ENCODE peak calls at places on chromosomes 1 and 21, in eight cellular contexts. K is OCI-LY7; Q is cardiac muscle cell; L is CD8-positive, alpha-beta T cell; J is upper lobe of right lung; M is PC-9; R is WERI-Rb-1; V is HCT116. U is an unnamed sample. For H3K36me3, the result is how much of the 10 kb centered on the place peaks cover.

GRCh38 chr1:109306832-109307362 is at the start of gene MYBPHL:
- DNase-seq in Q (no peak), J (peak), R (peak), V (no peak), M (no peak), K (no peak), L (no peak), U (no peak)

GRCh38 chr1:203289281-203289981 is 15.9 kb upstream of the BTG2 start:
- DNase-seq in Q (no peak), J (peak), L (peak), M (no peak), V (no peak), R (peak), K (peak), U (peak)

GRCh38 chr1:65235867-65236805 is 73.2 kb upstream of the DNAJC6 start:
- DNase-seq in R (no peak), V (peak), J (no peak), K (peak), Q (peak), L (no peak), M (no peak), U (no peak)

GRCh38 chr21:43207043-43207315 is 38.2 kb downstream of the CRYAA start:
- DNase-seq in K (no peak), M (no peak), R (peak), V (no peak), Q (no peak), J (no peak), L (peak), U (no peak)

GRCh38 chr1:190478193-190479007 is 736 bp upstream of the BRINP3 start:
- DNase-seq in L (no peak), V (peak), J (peak), M (no peak), Q (peak), R (no peak), K (no peak), U (peak)

GRCh38 chr1:107442545-107442944 is 301.7 kb downstream of the NTNG1 start:
- DNase-seq in V (no peak), J (no peak), Q (no peak), K (no peak), L (no peak), M (no peak), R (no peak), U (no peak)

GRCh38 chr1:36625959-36626337 is 143.2 kb upstream of the CSF3R start:
- DNase-seq in L (no peak), J (no peak), M (no peak), Q (no peak), R (no peak), K (no peak), V (no peak), U (no peak)

GRCh38 chr1:110017792-110018191 is 16.6 kb upstream of the STRIP1 start:
- DNase-seq in M (no peak), K (no peak), L (no peak), J (no peak), R (no peak), Q (no peak), V (no peak), U (no peak)

GRCh38 chr21:42820513-42821465 is 58.5 kb downstream of the WDR4 start:
- DNase-seq in V (no peak), J (no peak), L (no peak), Q (no peak), M (no peak), K (no peak), R (no peak), U (no peak)

GRCh38 chr1:194279975-194280374 is 1093.6 kb upstream of the B3GALT2 start:
- DNase-seq in V (no peak), L (no peak), J (no peak), M (no peak), K (peak), Q (no peak), R (no peak), U (no peak)

GRCh38 chr1:235473808-235474207 is 30.4 kb downstream of the B3GALNT2 start:
- DNase-seq in M (no peak), Q (no peak), L (no peak), J (no peak), K (no peak), R (no peak), V (no peak), U (no peak)

GRCh38 chr1:60924964-60925798 is 157.2 kb upstream of the NFIA start:
- DNase-seq in K (no peak), V (no peak), M (peak), R (no peak), L (no peak), J (no peak), Q (no peak), U (peak)

GRCh38 chr1:22763479-22764200 is 53.0 kb downstream of the EPHB2 start:
- DNase-seq in J (no peak), M (no peak), R (peak), L (no peak), V (no peak), Q (no peak), K (no peak), U (no peak)

GRCh38 chr1:26200413-26200812 is 10.0 kb downstream of the CATSPER4 start:
- DNase-seq in Q (no peak), V (no peak), R (no peak), J (no peak), M (no peak), L (no peak), K (no peak), U (no peak)

GRCh38 chr1:239725371-239725770 is 339.0 kb downstream of the CHRM3 start:
- DNase-seq in V (no peak), K (no peak), M (no peak), R (peak), L (no peak), Q (no peak), J (no peak), U (no peak)

GRCh38 chr1:115329965-115330364 is 8.1 kb downstream of the NGF start:
- DNase-seq in L (no peak), J (no peak), Q (no peak), R (peak), V (no peak), M (no peak), K (no peak), U (no peak)

GRCh38 chr21:45220106-45220505 is 67.6 kb downstream of the POFUT2 start:
- DNase-seq in K (no peak), L (no peak), J (peak), R (no peak), M (no peak), Q (peak), V (no peak), U (no peak)

GRCh38 chr1:179083533-179083932 is 1.7 kb downstream of the TOR3A start:
- DNase-seq in V (no peak), R (no peak), Q (no peak), K (peak), J (no peak), M (no peak), L (no peak), U (no peak)

GRCh38 chr1:43448955-43449707 is 4.6 kb downstream of the HYI start:
- DNase-seq in R (no peak), J (no peak), M (no peak), Q (no peak), L (no peak), V (no peak), K (no peak), U (no peak)

GRCh38 chr1:55716610-55717009 is 501.4 kb upstream of the USP24 start:
- DNase-seq in R (no peak), V (no peak), K (no peak), Q (peak), M (no peak), L (no peak), J (no peak), U (no peak)

DNA sequence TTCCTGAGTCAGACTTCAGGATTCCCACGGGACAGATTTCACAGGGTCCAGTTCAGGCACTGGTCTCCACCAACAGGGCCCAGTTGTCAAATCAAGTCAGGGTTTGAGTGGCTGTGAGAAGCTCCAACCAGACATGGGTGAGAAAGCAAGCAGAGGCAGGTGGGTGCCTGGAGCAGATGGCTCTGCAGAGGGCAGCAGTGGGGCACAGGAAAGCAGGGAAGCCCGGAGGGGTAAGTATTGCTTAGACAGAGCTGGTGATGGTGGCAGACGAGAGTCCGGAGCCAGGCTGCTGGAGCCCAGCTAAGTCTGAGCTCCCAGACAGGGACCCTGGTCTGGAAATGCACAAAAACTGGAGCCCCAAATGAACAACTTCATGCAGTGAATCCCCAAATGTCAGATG is 40.4 kb downstream of the RIMS3 start:
- DNase-seq in M (peak), J (no peak), R (peak), K (peak), L (peak), V (no peak), Q (peak), U (no peak)
- TF ChIP-seq CTCF in M (peak), J (peak), R (peak), K (peak), L (no peak), V (peak), Q (peak), U (peak)

DNA sequence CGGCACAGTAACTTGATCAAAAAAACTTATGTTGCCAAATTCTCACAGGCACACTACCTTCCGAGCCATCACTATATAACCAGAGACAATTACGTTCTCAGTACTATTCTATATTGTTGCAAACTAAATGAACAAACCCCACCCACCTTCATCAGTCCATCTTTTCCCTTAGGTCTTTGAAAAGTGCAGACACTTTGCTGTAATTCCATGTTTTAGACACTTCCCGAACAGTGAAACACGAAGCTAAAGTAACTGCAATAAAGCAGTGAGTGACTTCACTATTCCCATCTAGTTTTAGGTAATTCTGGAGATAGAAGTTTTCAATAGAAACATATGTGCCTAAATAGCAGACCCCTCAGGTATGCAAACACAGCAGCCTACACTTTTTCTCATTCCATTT is 7.7 kb downstream of the SFPQ start:
- DNase-seq in L (no peak), J (no peak), V (no peak), K (no peak), M (no peak), R (no peak), Q (no peak), U (no peak)
- H3K27ac ChIP-seq in L (no peak), J (no peak), V (no peak), K (no peak), M (no peak), R (no peak), Q (no peak), U (no peak)

GRCh38 chr21:46347203-46347550 is 23.2 kb downstream of the PCNT start:
- DNase-seq in M (no peak), J (no peak), L (no peak), Q (no peak), K (no peak), R (no peak), V (no peak), U (no peak)
- H3K36me3 ChIP-seq in M (under half), J (half or more), L (under half), Q (under half), K (half or more), R (half or more), V (under half), U (under half)

DNA sequence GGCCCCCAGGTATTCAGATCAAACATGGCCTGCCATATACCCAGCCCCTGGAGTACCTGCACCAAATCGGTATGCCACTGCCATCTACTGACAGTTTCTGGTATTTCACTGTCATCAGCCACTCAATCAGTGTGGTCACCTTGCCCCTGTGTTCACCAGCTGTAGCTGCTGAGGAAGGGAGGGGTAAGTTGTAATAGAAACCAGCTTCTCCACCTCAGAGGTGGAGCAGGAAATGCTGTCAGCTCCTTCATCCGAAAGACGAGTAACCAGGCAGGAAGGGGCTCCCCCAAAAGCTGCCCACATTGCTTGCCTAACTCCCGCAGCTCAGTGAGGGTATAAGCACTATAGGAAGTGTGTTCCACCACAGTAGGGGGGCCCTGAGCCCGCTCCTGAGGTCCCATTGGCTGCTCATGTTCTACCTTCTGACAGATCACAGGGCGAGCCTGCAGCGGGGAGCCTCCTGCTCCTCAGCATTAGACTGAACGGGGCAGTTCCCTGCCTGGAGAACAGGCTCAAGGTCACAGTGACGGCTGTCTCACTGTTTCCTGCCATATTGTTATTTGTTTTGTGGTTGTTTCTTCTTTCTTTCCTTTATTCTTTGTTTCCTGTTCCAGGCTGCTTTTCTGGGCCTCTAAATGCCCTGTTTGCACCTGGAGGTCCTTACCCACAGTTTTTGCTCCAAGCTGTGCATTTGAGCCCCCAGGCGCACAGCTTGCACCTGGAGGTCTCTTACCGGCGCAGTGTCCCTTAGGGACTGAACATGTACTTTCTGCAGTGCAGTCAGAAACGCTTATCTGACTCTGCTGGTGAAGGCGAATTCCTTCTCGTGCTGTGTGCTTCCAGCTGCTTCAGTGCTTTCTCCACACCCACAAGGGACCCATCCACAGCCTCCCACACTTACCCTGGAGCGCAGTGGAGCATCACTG is 1638.3 kb downstream of the MRPL39 start:
- DNase-seq in M (peak), J (no peak), L (peak), K (peak), Q (no peak), V (no peak), R (peak), U (no peak)
- TF ChIP-seq CTCF in M (peak), J (peak), L (peak), K (peak), Q (peak), V (no peak), R (peak), U (peak)

GRCh38 chr1:15950763-15951295 is 25.1 kb downstream of the ZBTB17 start:
- DNase-seq in Q (peak), L (peak), V (no peak), J (no peak), R (no peak), K (no peak), M (no peak), U (no peak)
- H3K27ac ChIP-seq in Q (no peak), L (peak), V (peak), J (peak), R (no peak), K (no peak), M (no peak), U (peak)

GRCh38 chr1:12302798-12303447 is 73.1 kb downstream of the VPS13D start:
- DNase-seq in Q (peak), K (no peak), V (no peak), M (no peak), L (no peak), J (no peak), R (no peak), U (no peak)

GRCh38 chr1:12305377-12305776 is 75.5 kb downstream of the VPS13D start:
- DNase-seq in J (no peak), M (no peak), K (no peak), R (no peak), L (no peak), V (no peak), Q (peak), U (no peak)

GRCh38 chr1:12296623-12297022 is 66.8 kb downstream of the VPS13D start:
- DNase-seq in V (no peak), L (no peak), R (no peak), K (no peak), M (no peak), Q (peak), J (no peak), U (no peak)

GRCh38 chr1:12301518-12302237 is 71.8 kb downstream of the VPS13D start:
- DNase-seq in J (no peak), L (no peak), K (no peak), Q (no peak), R (no peak), M (no peak), V (no peak), U (no peak)

DNA sequence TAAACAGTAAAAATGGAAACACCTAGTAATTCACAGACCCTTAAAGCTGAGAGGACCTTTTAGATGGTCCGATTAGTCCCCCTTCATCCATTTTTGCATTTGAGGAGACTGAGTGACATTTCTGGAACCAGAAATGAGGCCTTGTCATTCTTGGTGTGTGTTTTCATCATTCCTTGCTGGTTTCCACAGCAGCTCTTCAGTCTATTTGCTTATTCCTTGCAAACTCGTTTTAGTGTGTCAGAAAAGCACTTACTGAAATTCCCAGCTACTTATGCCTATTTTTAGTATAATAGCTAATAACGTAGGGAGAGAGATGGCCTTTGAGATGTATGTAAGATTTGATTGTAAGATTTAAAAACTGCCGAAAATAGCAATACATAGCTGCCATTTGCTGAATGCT is 70.9 kb downstream of the VPS13D start:
- DNase-seq in K (no peak), M (no peak), V (no peak), J (no peak), Q (no peak), L (no peak), R (no peak), U (no peak)
- H3K36me3 ChIP-seq in K (half or more), M (under half), V (under half), J (half or more), Q (under half), L (under half), R (under half), U (under half)

GRCh38 chr1:81044708-81045107 is 756.0 kb upstream of the ADGRL2 start:
- DNase-seq in J (no peak), K (no peak), Q (peak), V (no peak), L (no peak), M (no peak), R (no peak), U (no peak)
- TF ChIP-seq CTCF in J (no peak), K (no peak), Q (no peak), V (no peak), L (no peak), M (no peak), R (no peak), U (no peak)

U was measured in Peyer's patch.